ENCODE peak calls at places on chromosomes 5 and 9, in eight cellular contexts. X is left ventricle myocardium inferior, D is DND-41, W is upper lobe of right lung, Y is SJSA1, M is PC-3, S is pancreas, U is ovary. I is an unnamed sample. For H3K9me3, the result is how much of the 10 kb centered on the place peaks cover.

GRCh38 chr5:58751222-58751621 is 168.3 kb downstream of the RAB3C start:
- DNase-seq in X (no peak), D (no peak), W (no peak), Y (no peak), M (peak), S (no peak), U (no peak), I (no peak)

GRCh38 chr5:11394933-11395332 is 509.3 kb downstream of the CTNND2 start:
- DNase-seq in X (no peak), D (no peak), W (no peak), Y (no peak), M (no peak), S (no peak), U (no peak), I (no peak)

GRCh38 chr5:121109817-121110216 is 645.7 kb downstream of the PRR16 start:
- DNase-seq in X (no peak), D (no peak), W (no peak), Y (no peak), M (no peak), S (no peak), U (no peak), I (no peak)

GRCh38 chr5:150058480-150059126 is 27.8 kb downstream of the CSF1R start:
- DNase-seq in X (no peak), D (no peak), W (no peak), Y (peak), M (peak), S (no peak), U (no peak), I (no peak)

GRCh38 chr5:17180330-17180843 is 37.0 kb upstream of the BASP1 start:
- DNase-seq in X (no peak), D (no peak), W (no peak), Y (no peak), M (no peak), S (no peak), U (no peak), I (no peak)

GRCh38 chr5:154191467-154192261 is 1.1 kb downstream of the GALNT10 start:
- DNase-seq in X (no peak), D (no peak), W (no peak), Y (no peak), M (no peak), S (no peak), U (no peak), I (no peak)

GRCh38 chr5:16964821-16965220 is 28.7 kb upstream of the MYO10 start:
- DNase-seq in X (no peak), D (no peak), W (no peak), Y (peak), M (no peak), S (no peak), U (no peak), I (no peak)

GRCh38 chr5:19479562-19479961 is 508.4 kb downstream of the CDH18 start:
- DNase-seq in X (no peak), D (no peak), W (no peak), Y (no peak), M (peak), S (no peak), U (no peak), I (no peak)

GRCh38 chr5:94407023-94407422 is 211.4 kb downstream of the KIAA0825 start:
- DNase-seq in X (no peak), D (no peak), W (no peak), Y (no peak), M (peak), S (no peak), U (no peak), I (no peak)

GRCh38 chr9:35518981-35519679 is 29.2 kb downstream of the RUSC2 start:
- DNase-seq in X (no peak), D (no peak), W (no peak), Y (peak), M (peak), S (no peak), U (no peak), I (no peak)

GRCh38 chr9:99505915-99506314 is 283.8 kb downstream of the SEC61B start:
- DNase-seq in X (no peak), D (no peak), W (no peak), Y (no peak), M (no peak), S (no peak), U (no peak), I (no peak)

GRCh38 chr5:135980650-135981049 is 25.9 kb upstream of the LECT2 start:
- DNase-seq in X (no peak), D (no peak), W (no peak), Y (no peak), M (no peak), S (no peak), U (no peak), I (no peak)

GRCh38 chr9:135736265-135736978 is 34.4 kb downstream of the KCNT1 start:
- DNase-seq in X (no peak), D (no peak), W (no peak), Y (no peak), M (no peak), S (no peak), U (no peak), I (no peak)

GRCh38 chr5:76363385-76364261 is 39.5 kb upstream of the IQGAP2 start:
- DNase-seq in X (no peak), D (no peak), W (no peak), Y (no peak), M (no peak), S (peak), U (no peak), I (no peak)

GRCh38 chr5:91712718-91713117 is 329.6 kb upstream of the ARRDC3 start:
- DNase-seq in X (no peak), D (no peak), W (no peak), Y (no peak), M (no peak), S (no peak), U (no peak), I (no peak)

GRCh38 chr5:142722896-142723295 is 37.0 kb upstream of the FGF1 start:
- DNase-seq in X (no peak), D (no peak), W (no peak), Y (no peak), M (no peak), S (no peak), U (no peak), I (no peak)

GRCh38 chr9:77712533-77713130 is 64.5 kb upstream of the GNA14 start:
- DNase-seq in X (no peak), D (no peak), W (no peak), Y (peak), M (peak), S (peak), U (peak), I (no peak)

GRCh38 chr5:107893642-107894041 is 222.9 kb upstream of the EFNA5 start:
- DNase-seq in X (no peak), D (no peak), W (no peak), Y (no peak), M (no peak), S (no peak), U (no peak), I (no peak)

GRCh38 chr5:132364319-132364718 is 5.2 kb upstream of the SLC22A5 start:
- DNase-seq in X (no peak), D (no peak), W (no peak), Y (no peak), M (peak), S (no peak), U (no peak), I (no peak)

GRCh38 chr9:128913048-128913900 is 7.5 kb upstream of the PHYHD1 start:
- DNase-seq in X (no peak), D (no peak), W (no peak), Y (peak), M (no peak), S (no peak), U (no peak), I (no peak)

GRCh38 chr5:151284392-151284967 is 19.1 kb downstream of the SLC36A3 start:
- DNase-seq in X (no peak), D (no peak), W (no peak), Y (no peak), M (no peak), S (no peak), U (no peak), I (no peak)

GRCh38 chr5:54701179-54701578 is 183.6 kb downstream of the SNX18 start:
- DNase-seq in X (no peak), D (no peak), W (no peak), Y (peak), M (peak), S (no peak), U (peak), I (no peak)

GRCh38 chr9:92547356-92547755 is 11.6 kb upstream of the ECM2 start:
- DNase-seq in X (no peak), D (no peak), W (no peak), Y (no peak), M (no peak), S (no peak), U (no peak), I (no peak)

GRCh38 chr9:36092509-36093215 is 43.9 kb upstream of the GLIPR2 start:
- DNase-seq in X (no peak), D (peak), W (no peak), Y (no peak), M (no peak), S (no peak), U (no peak), I (no peak)

GRCh38 chr5:74516217-74516636 is 124.3 kb downstream of the ENC1 start:
- DNase-seq in X (no peak), D (no peak), W (no peak), Y (peak), M (no peak), S (no peak), U (no peak), I (no peak)

GRCh38 chr5:123089971-123090640 is 1.1 kb downstream of the PRDM6 start:
- DNase-seq in X (peak), D (no peak), W (peak), Y (no peak), M (no peak), S (peak), U (peak), I (no peak)

GRCh38 chr9:89191004-89191403 is 12.4 kb upstream of the SHC3 start:
- DNase-seq in X (no peak), D (no peak), W (no peak), Y (no peak), M (no peak), S (no peak), U (no peak), I (no peak)

GRCh38 chr9:105890046-105890822 is 195.9 kb downstream of the TMEM38B start:
- DNase-seq in X (no peak), D (no peak), W (no peak), Y (peak), M (no peak), S (no peak), U (no peak), I (no peak)

GRCh38 chr5:169637085-169637855 is at the start of gene DOCK2:
- DNase-seq in X (peak), D (peak), W (peak), Y (no peak), M (no peak), S (peak), U (no peak), I (peak)

GRCh38 chr9:35617548-35617947 is 665 bp downstream of the CD72 start:
- DNase-seq in X (no peak), D (no peak), W (no peak), Y (no peak), M (no peak), S (no peak), U (no peak), I (no peak)

GRCh38 chr5:136714286-136714685 is 348.9 kb upstream of the TRPC7 start:
- DNase-seq in X (no peak), D (no peak), W (no peak), Y (no peak), M (no peak), S (no peak), U (no peak), I (no peak)

GRCh38 chr5:10703676-10704075 is 57.4 kb downstream of the DAP start:
- DNase-seq in X (no peak), D (no peak), W (no peak), Y (no peak), M (peak), S (peak), U (peak), I (no peak)

GRCh38 chr9:95097279-95097678 is 220.2 kb downstream of the FANCC start:
- DNase-seq in X (no peak), D (no peak), W (no peak), Y (no peak), M (no peak), S (peak), U (no peak), I (no peak)

DNA sequence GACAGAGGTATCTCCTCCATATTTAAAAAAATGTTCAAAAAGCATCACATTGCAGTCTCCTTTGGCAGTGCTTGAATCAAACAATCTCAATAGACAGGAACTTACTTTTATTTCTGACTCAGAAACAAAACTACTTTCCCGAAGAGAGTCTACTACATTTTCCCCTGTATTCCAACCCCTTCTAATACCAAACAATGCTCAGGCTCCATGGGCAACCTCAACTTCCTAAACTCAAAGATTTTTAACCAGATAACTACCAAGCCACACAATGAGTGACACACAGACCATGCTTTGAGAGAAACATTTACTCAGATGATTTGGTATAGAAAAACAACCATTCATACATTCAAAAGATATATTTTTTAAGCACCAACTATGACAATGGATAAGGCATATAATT is 70.5 kb downstream of the APBA1 start:
- DNase-seq in X (no peak), D (no peak), W (no peak), Y (no peak), M (no peak), S (no peak), U (no peak), I (no peak)
- H3K9me3 ChIP-seq in X (under half), D (under half), W (under half), Y (under half), M (under half), S (under half), U (under half), I (under half)

GRCh38 chr5:173590436-173591299 is 25.8 kb downstream of the BOD1 start:
- DNase-seq in X (peak), D (no peak), W (no peak), Y (no peak), M (no peak), S (no peak), U (no peak), I (no peak)

GRCh38 chr5:173592050-173592669 is 24.3 kb downstream of the BOD1 start:
- DNase-seq in X (no peak), D (peak), W (no peak), Y (no peak), M (peak), S (no peak), U (no peak), I (no peak)

GRCh38 chr5:173594061-173594460 is 22.4 kb downstream of the BOD1 start:
- DNase-seq in X (no peak), D (no peak), W (no peak), Y (peak), M (no peak), S (no peak), U (no peak), I (no peak)

GRCh38 chr5:173595826-173596225 is 20.6 kb downstream of the BOD1 start:
- DNase-seq in X (no peak), D (no peak), W (no peak), Y (peak), M (no peak), S (no peak), U (no peak), I (no peak)

DNA sequence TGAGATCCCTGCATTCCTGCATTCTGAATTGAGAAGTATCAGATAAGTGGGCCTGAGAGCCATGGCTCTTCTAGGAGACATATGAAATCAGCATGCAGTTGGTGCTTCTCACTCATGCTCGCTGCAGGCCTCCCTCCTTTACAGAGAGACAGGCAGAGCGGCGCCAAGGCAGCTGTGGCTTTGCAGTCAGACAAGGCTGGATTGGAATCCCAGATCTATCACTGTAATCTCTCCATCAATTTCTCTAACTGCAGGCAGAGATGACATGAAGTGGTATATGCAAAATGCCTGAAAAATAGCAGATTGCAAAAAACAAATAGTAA is 25.2 kb downstream of the BOD1 start:
- DNase-seq in X (no peak), D (no peak), W (no peak), Y (no peak), M (no peak), S (no peak), U (no peak), I (no peak)
- H3K9me3 ChIP-seq in X (under half), D (under half), W (under half), Y (under half), M (under half), S (under half), U (under half), I (under half)

GRCh38 chr9:111542497-111543254 is 17.7 kb downstream of the ZNF483 start:
- DNase-seq in X (no peak), D (no peak), W (no peak), Y (no peak), M (no peak), S (no peak), U (no peak), I (no peak)
- H3K9me3 ChIP-seq in X (half or more), D (under half), W (half or more), Y (under half), M (half or more), S (under half), U (half or more), I (under half)

GRCh38 chr5:176499273-176499672 is 37.9 kb downstream of the RNF44 start:
- DNase-seq in X (no peak), D (no peak), W (no peak), Y (no peak), M (no peak), S (no peak), U (no peak), I (no peak)
- H3K9me3 ChIP-seq in X (under half), D (under half), W (under half), Y (under half), M (under half), S (under half), U (under half), I (under half)

GRCh38 chr5:178505639-178506407 is 84.4 kb downstream of the COL23A1 start:
- DNase-seq in X (no peak), D (no peak), W (no peak), Y (no peak), M (no peak), S (no peak), U (no peak), I (no peak)
- H3K9me3 ChIP-seq in X (under half), D (under half), W (under half), Y (half or more), M (under half), S (under half), U (under half), I (under half)